ENCODE peak calls at places on chromosomes 11 and 22, in nine cellular contexts. P is endothelial cell of umbilical vein; T is CD8-positive, alpha-beta memory T cell; B is lung; A is PC-9; W is transverse colon; O is BE2C; R is Peyer's patch; V is kidney epithelial cell. C is an unnamed sample.
A peak's percentile ranks its signal among the peaks of the same experiment; 100 is the strongest.

GRCh38 chr22:48091656-48092223 is 1329.3 kb downstream of the TBC1D22A start:
- DNase-seq in O (no peak), B (no peak), T (no peak), V (no peak), A (no peak), R (peak; percentile 29), W (no peak), P (no peak), C (no peak)

GRCh38 chr11:78202733-78203167 is 14.0 kb downstream of the USP35 start:
- DNase-seq in A (no peak), O (no peak), T (peak; percentile 37), R (peak; percentile 74), B (no peak), W (no peak), P (no peak), V (no peak), C (no peak)

GRCh38 chr11:48114740-48115139 is 101.9 kb upstream of the OR4B1 start:
- DNase-seq in B (no peak), O (no peak), T (no peak), W (no peak), A (no peak), R (no peak), V (no peak), P (no peak), C (no peak)

GRCh38 chr11:100095809-100096208 is 591.3 kb upstream of the ARHGAP42 start:
- DNase-seq in V (no peak), P (no peak), A (no peak), R (no peak), O (no peak), W (no peak), T (no peak), B (no peak), C (no peak)

GRCh38 chr11:31802990-31803812 is 7.9 kb downstream of the PAX6 start:
- DNase-seq in W (no peak), P (no peak), T (no peak), B (no peak), V (no peak), A (no peak), O (no peak), R (no peak), C (peak; percentile 57)

GRCh38 chr11:15159085-15159484 is 44.4 kb downstream of the INSC start:
- DNase-seq in A (no peak), P (no peak), T (no peak), W (no peak), V (no peak), B (no peak), O (no peak), R (no peak), C (no peak)

GRCh38 chr11:130122141-130122575 is 37.4 kb upstream of the ST14 start:
- DNase-seq in V (no peak), A (no peak), W (no peak), O (no peak), T (no peak), B (no peak), P (peak; percentile 81), R (no peak), C (no peak)

GRCh38 chr11:121741316-121741715 is 288.5 kb upstream of the SORL1-AS1 start:
- DNase-seq in A (no peak), P (no peak), R (no peak), T (no peak), V (no peak), W (peak; percentile 11), O (peak; percentile 71), B (no peak), C (no peak)

GRCh38 chr11:120243221-120243620 is 3.3 kb downstream of the POU2F3 start:
- DNase-seq in A (no peak), V (no peak), P (no peak), R (no peak), O (no peak), B (no peak), T (no peak), W (no peak), C (no peak)

GRCh38 chr11:4626207-4627105 is 10.8 kb upstream of the OR51D1 start:
- DNase-seq in V (peak; percentile 5), W (peak; percentile 74), P (peak; percentile 37), A (peak; percentile 50), T (peak; percentile 24), O (peak; percentile 73), R (peak; percentile 83), B (peak; percentile 46), C (no peak)

GRCh38 chr22:33000342-33001280 is 57.6 kb downstream of the SYN3 start:
- DNase-seq in P (peak; percentile 2), A (peak; percentile 60), B (no peak), T (no peak), V (no peak), R (peak; percentile 58), W (peak; percentile 27), O (peak; percentile 81), C (no peak)

GRCh38 chr11:9747816-9748215 is 83.9 kb downstream of the SWAP70 start:
- DNase-seq in V (no peak), W (no peak), O (no peak), A (no peak), T (no peak), P (no peak), B (peak; percentile 41), R (no peak), C (no peak)

GRCh38 chr11:77471520-77472234 is 2.2 kb downstream of the PAK1 start:
- DNase-seq in R (peak; percentile 63), A (peak; percentile 55), T (no peak), O (peak; percentile 51), V (no peak), P (no peak), W (peak; percentile 67), B (no peak), C (no peak)

GRCh38 chr11:47327949-47328348 is 24.6 kb downstream of the MYBPC3 start:
- DNase-seq in O (no peak), W (no peak), B (no peak), A (no peak), T (no peak), P (no peak), V (no peak), R (no peak), C (no peak)

GRCh38 chr11:7555067-7555699 is 41.4 kb downstream of the PPFIBP2 start:
- DNase-seq in T (no peak), O (peak; percentile 27), V (no peak), W (peak; percentile 86), R (peak; percentile 88), B (no peak), A (no peak), P (no peak), C (peak; percentile 62)

GRCh38 chr11:75268626-75269366 is 28.2 kb downstream of the TPBGL start:
- DNase-seq in P (no peak), R (peak; percentile 43), T (no peak), O (peak; percentile 9), V (no peak), A (no peak), B (no peak), W (peak; percentile 4), C (no peak)

DNA sequence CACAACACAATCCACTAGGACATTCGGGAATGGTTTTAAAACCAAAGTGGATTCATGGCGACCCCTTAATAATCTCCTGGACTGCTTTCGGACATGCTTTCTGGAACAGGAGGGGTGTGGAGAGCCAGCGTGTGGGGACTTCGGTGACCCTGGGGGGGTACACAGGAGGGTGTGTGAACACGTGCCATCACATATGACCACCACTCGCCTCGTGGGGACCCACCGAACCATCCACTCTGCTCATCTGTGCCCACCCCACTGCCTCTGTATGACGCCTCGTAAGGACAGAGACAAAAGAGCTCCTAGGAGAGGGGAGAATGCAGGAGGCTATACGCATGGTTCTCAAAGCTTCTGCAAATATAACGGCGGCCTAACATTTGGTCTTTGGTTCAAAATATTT is 8.9 kb downstream of the LTO1 start:
- DNase-seq in P (no peak), R (no peak), T (no peak), B (no peak), O (no peak), A (no peak), W (no peak), V (no peak), C (peak; percentile 20)
- H3K36me3 ChIP-seq in P (peaks cover 22% of the 10 kb centered on the region), R (no peaks in the 10 kb centered on the region), T (peaks cover 31% of the 10 kb centered on the region), B (no peaks in the 10 kb centered on the region), O (peaks cover 32% of the 10 kb centered on the region), A (peaks cover 21% of the 10 kb centered on the region), W (no peaks in the 10 kb centered on the region), V (peaks cover 2% of the 10 kb centered on the region), C (peaks cover 17% of the 10 kb centered on the region)

GRCh38 chr22:38300197-38300945 is 16.9 kb downstream of the CSNK1E start:
- DNase-seq in R (no peak), W (no peak), O (no peak), V (no peak), A (peak; percentile 61), P (no peak), B (no peak), T (no peak), C (no peak)
- H3K36me3 ChIP-seq in R (no peaks in the 10 kb centered on the region), W (peaks cover 67% of the 10 kb centered on the region), O (peaks cover 95% of the 10 kb centered on the region), V (peaks cover 18% of the 10 kb centered on the region), A (peaks cover 80% of the 10 kb centered on the region), P (peaks cover 74% of the 10 kb centered on the region), B (peaks cover 14% of the 10 kb centered on the region), T (peaks cover 37% of the 10 kb centered on the region), C (peaks cover 75% of the 10 kb centered on the region)

DNA sequence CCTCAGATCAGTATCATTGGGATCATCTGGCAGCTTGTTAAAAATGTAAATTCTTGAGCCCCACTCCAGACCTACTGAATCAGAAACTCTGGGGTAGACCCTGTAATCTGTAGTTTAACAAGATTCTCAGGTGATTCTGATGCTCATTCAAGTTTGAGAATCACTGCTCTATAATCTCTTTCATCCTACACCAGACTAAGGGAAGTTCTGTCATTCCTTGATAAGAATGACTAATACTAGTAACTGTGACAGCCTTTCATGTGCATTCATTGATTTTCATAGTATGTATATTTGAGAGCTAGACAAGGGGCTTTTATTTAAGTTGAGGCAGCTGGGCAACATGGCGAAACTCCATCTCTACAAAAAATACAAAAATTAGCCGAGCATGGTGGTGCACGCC is 30.0 kb downstream of the NAT10 start:
- DNase-seq in O (no peak), T (no peak), B (no peak), A (no peak), W (no peak), R (no peak), V (no peak), P (no peak), C (no peak)
- H3K36me3 ChIP-seq in O (peaks cover 44% of the 10 kb centered on the region), T (peaks cover 71% of the 10 kb centered on the region), B (peaks cover 33% of the 10 kb centered on the region), A (peaks cover 19% of the 10 kb centered on the region), W (peaks cover 53% of the 10 kb centered on the region), R (peaks cover 3% of the 10 kb centered on the region), V (peaks cover 3% of the 10 kb centered on the region), P (peaks cover 48% of the 10 kb centered on the region), C (no peaks in the 10 kb centered on the region)

DNA sequence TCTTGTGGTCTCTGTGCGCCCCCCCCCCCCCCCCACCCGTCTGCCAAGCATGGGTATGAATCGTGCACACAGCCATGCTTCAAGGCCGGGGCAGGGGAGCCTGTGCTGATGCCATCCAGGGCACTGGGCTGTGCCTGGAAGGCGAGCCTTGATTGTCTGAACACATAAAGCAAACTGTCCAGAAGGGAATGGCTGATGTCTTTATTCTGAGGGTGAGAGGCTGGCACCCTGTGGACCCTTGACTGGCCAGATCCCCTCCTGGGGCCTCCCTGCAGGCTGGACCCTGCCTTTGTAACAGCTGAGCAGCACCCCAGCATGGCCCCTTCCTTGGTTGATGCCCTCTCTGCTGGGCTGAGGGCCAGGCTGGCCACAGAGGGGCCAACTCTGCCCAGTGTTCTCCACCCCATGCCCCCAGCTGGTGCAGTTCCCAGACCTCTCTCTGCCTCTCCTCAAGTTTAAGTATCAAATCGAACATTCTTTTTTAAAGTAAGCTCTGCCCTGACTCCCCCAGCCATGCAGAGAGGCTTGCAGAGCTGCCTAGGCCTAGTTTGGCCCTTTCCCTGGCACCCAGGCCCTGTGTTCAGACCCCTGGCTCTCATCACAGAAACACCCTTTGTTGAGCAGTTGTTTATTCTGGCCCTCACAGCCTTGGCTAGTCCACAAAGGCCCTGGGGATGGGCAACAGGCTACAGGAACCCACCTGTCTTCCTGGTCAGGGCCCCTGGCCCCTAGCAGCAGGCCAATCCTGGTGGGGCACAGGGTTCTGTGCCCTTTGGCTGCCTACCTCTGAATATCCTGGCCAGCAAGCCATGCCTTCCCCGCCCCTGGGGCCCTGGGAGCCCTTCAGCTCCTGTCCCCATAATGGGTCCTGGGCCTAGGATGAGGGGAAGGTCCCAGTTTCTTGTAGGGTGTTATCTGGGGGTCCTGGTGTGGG is 3.9 kb upstream of the RANBP1 start:
- DNase-seq in O (no peak), V (no peak), B (no peak), R (no peak), W (no peak), T (no peak), A (no peak), P (no peak), C (peak; percentile 70)
- H3K36me3 ChIP-seq in O (peaks cover 90% of the 10 kb centered on the region), V (peaks cover 7% of the 10 kb centered on the region), B (peaks cover 7% of the 10 kb centered on the region), R (no peaks in the 10 kb centered on the region), W (peaks cover 8% of the 10 kb centered on the region), T (peaks cover 58% of the 10 kb centered on the region), A (no peaks in the 10 kb centered on the region), P (peaks cover 53% of the 10 kb centered on the region), C (peaks cover 37% of the 10 kb centered on the region)